ENCODE peak calls at places on chromosomes 12 and 14, in six cellular contexts. Y is SK-N-SH, G is NCI-H460, J is lung, C is NCI-H1092 treated with DMSO at 0.1 percent for 48 hours, X is NCI-H2081. F is an unnamed sample.

GRCh38 chr12:124636138-124636968 is 68.9 kb upstream of the NCOR2 start:
- DNase-seq in Y (no peak), G (peak; percentile 80), J (no peak), C (no peak), X (no peak), F (no peak)

GRCh38 chr12:31922341-31923062 is 36.7 kb upstream of the RESF1 start:
- DNase-seq in Y (no peak), G (no peak), J (no peak), C (no peak), X (no peak), F (peak; percentile 23)

GRCh38 chr14:56119221-56119967 is 1.2 kb downstream of the PELI2 start:
- DNase-seq in Y (peak; percentile 50), G (peak; percentile 11), J (peak; percentile 56), C (peak; percentile 66), X (no peak), F (no peak)

GRCh38 chr12:86331012-86331411 is 74.8 kb upstream of the MGAT4C start:
- DNase-seq in Y (no peak), G (no peak), J (no peak), C (no peak), X (no peak), F (no peak)

GRCh38 chr14:21874946-21875345 is 201.3 kb upstream of the OR4E1 start:
- DNase-seq in Y (no peak), G (no peak), J (no peak), C (no peak), X (no peak), F (no peak)

GRCh38 chr14:39322807-39323206 is 89.1 kb downstream of the MIA2 start:
- DNase-seq in Y (no peak), G (no peak), J (no peak), C (no peak), X (no peak), F (no peak)

GRCh38 chr12:47307680-47308399 is 228.1 kb upstream of the AMIGO2 start:
- DNase-seq in Y (peak; percentile 19), G (peak; percentile 73), J (peak; percentile 40), C (peak; percentile 94), X (peak; percentile 57), F (peak; percentile 61)

GRCh38 chr12:1533602-1534304 is 60.6 kb downstream of the FBXL14 start:
- DNase-seq in Y (no peak), G (no peak), J (no peak), C (no peak), X (no peak), F (no peak)

GRCh38 chr12:124814741-124815613 is 48.7 kb downstream of the SCARB1 start:
- DNase-seq in Y (no peak), G (no peak), J (no peak), C (peak; percentile 74), X (peak; percentile 23), F (no peak)

GRCh38 chr12:53097564-53098353 is at the start of gene IGFBP6:
- DNase-seq in Y (peak; percentile 91), G (peak; percentile 47), J (no peak), C (peak; percentile 35), X (peak; percentile 50), F (peak; percentile 41)

GRCh38 chr12:56935752-56936151 is 1.5 kb upstream of the SDR9C7 start:
- DNase-seq in Y (no peak), G (no peak), J (no peak), C (no peak), X (no peak), F (no peak)

GRCh38 chr12:74111688-74112360 is 425.8 kb upstream of the ATXN7L3B start:
- DNase-seq in Y (peak; percentile 1), G (no peak), J (no peak), C (no peak), X (peak; percentile 4), F (no peak)

GRCh38 chr14:35754671-35755070 is 54.4 kb downstream of the RALGAPA1 start:
- DNase-seq in Y (no peak), G (no peak), J (no peak), C (no peak), X (no peak), F (no peak)